ENCODE peak calls at places on chromosomes 2 and 18, in ten cellular contexts. One of them, this sample, is unnamed.
A peak's percentile ranks its signal among the peaks of the same experiment; 100 is the strongest.

GRCh38 chr18:9562584-9562983 is 51.8 kb downstream of the PPP4R1 start:
- DNase-seq in heart left ventricle: no peak
- DNase-seq in naive B cell: no peak
- DNase-seq in stimulated activated CD8-positive, alpha-beta memory T cell treated with anti-CD3 and anti-CD28 coated beads, Interleukin-15, amount 100 ng/mL, for 4 hours: no peak
- DNase-seq in NCI-H460: no peak
- DNase-seq in stimulated activated CD4-positive, alpha-beta T cell treated with anti-CD3 and anti-CD28 coated beads, Interleukin-2, amount 100 ng/mL, for 48 hours: no peak
- DNase-seq in NCI-H2081: no peak
- DNase-seq in GM04503: no peak
- DNase-seq in kidney tubule cell: no peak
- DNase-seq in RWPE1: no peak
- DNase-seq in this sample: no peak

GRCh38 chr2:112940859-112941258 is 29.9 kb downstream of the IL37 start:
- DNase-seq in heart left ventricle: no peak
- DNase-seq in naive B cell: no peak
- DNase-seq in stimulated activated CD8-positive, alpha-beta memory T cell treated with anti-CD3 and anti-CD28 coated beads, Interleukin-15, amount 100 ng/mL, for 4 hours: no peak
- DNase-seq in NCI-H460: no peak
- DNase-seq in stimulated activated CD4-positive, alpha-beta T cell treated with anti-CD3 and anti-CD28 coated beads, Interleukin-2, amount 100 ng/mL, for 48 hours: no peak
- DNase-seq in NCI-H2081: no peak
- DNase-seq in GM04503: no peak
- DNase-seq in kidney tubule cell: no peak
- DNase-seq in RWPE1: no peak
- DNase-seq in this sample: no peak

GRCh38 chr18:42038936-42039335 is 83.9 kb downstream of the PIK3C3 start:
- DNase-seq in heart left ventricle: no peak
- DNase-seq in naive B cell: no peak
- DNase-seq in stimulated activated CD8-positive, alpha-beta memory T cell treated with anti-CD3 and anti-CD28 coated beads, Interleukin-15, amount 100 ng/mL, for 4 hours: no peak
- DNase-seq in NCI-H460: no peak
- DNase-seq in stimulated activated CD4-positive, alpha-beta T cell treated with anti-CD3 and anti-CD28 coated beads, Interleukin-2, amount 100 ng/mL, for 48 hours: no peak
- DNase-seq in NCI-H2081: no peak
- DNase-seq in GM04503: peak; percentile 94
- DNase-seq in kidney tubule cell: peak; percentile 97
- DNase-seq in RWPE1: peak; percentile 0
- DNase-seq in this sample: no peak

GRCh38 chr2:216857131-216857550 is 2.7 kb downstream of the TNP1 start:
- DNase-seq in heart left ventricle: no peak
- DNase-seq in naive B cell: no peak
- DNase-seq in stimulated activated CD8-positive, alpha-beta memory T cell treated with anti-CD3 and anti-CD28 coated beads, Interleukin-15, amount 100 ng/mL, for 4 hours: no peak
- DNase-seq in NCI-H460: no peak
- DNase-seq in stimulated activated CD4-positive, alpha-beta T cell treated with anti-CD3 and anti-CD28 coated beads, Interleukin-2, amount 100 ng/mL, for 48 hours: peak; percentile 12
- DNase-seq in NCI-H2081: no peak
- DNase-seq in GM04503: peak; percentile 9
- DNase-seq in kidney tubule cell: peak; percentile 90
- DNase-seq in RWPE1: no peak
- DNase-seq in this sample: peak; percentile 54

GRCh38 chr2:85772019-85772745 is 18.4 kb downstream of the ATOH8 start:
- DNase-seq in heart left ventricle: peak; percentile 99
- DNase-seq in naive B cell: no peak
- DNase-seq in stimulated activated CD8-positive, alpha-beta memory T cell treated with anti-CD3 and anti-CD28 coated beads, Interleukin-15, amount 100 ng/mL, for 4 hours: no peak
- DNase-seq in NCI-H460: peak; percentile 77
- DNase-seq in stimulated activated CD4-positive, alpha-beta T cell treated with anti-CD3 and anti-CD28 coated beads, Interleukin-2, amount 100 ng/mL, for 48 hours: no peak
- DNase-seq in NCI-H2081: peak; percentile 96
- DNase-seq in GM04503: peak; percentile 99
- DNase-seq in kidney tubule cell: peak; percentile 98
- DNase-seq in RWPE1: peak; percentile 92
- DNase-seq in this sample: peak; percentile 98

GRCh38 chr18:75173125-75173432 is 35.9 kb downstream of the PTGR3 start:
- DNase-seq in heart left ventricle: no peak
- DNase-seq in naive B cell: peak; percentile 29
- DNase-seq in stimulated activated CD8-positive, alpha-beta memory T cell treated with anti-CD3 and anti-CD28 coated beads, Interleukin-15, amount 100 ng/mL, for 4 hours: no peak
- DNase-seq in NCI-H460: no peak
- DNase-seq in stimulated activated CD4-positive, alpha-beta T cell treated with anti-CD3 and anti-CD28 coated beads, Interleukin-2, amount 100 ng/mL, for 48 hours: no peak
- DNase-seq in NCI-H2081: no peak
- DNase-seq in GM04503: no peak
- DNase-seq in kidney tubule cell: peak; percentile 9
- DNase-seq in RWPE1: no peak
- DNase-seq in this sample: peak; percentile 5

GRCh38 chr2:8574196-8575010 is 107.5 kb upstream of the ID2 start:
- DNase-seq in heart left ventricle: no peak
- DNase-seq in naive B cell: no peak
- DNase-seq in stimulated activated CD8-positive, alpha-beta memory T cell treated with anti-CD3 and anti-CD28 coated beads, Interleukin-15, amount 100 ng/mL, for 4 hours: no peak
- DNase-seq in NCI-H460: no peak
- DNase-seq in stimulated activated CD4-positive, alpha-beta T cell treated with anti-CD3 and anti-CD28 coated beads, Interleukin-2, amount 100 ng/mL, for 48 hours: no peak
- DNase-seq in NCI-H2081: no peak
- DNase-seq in GM04503: no peak
- DNase-seq in kidney tubule cell: peak; percentile 73
- DNase-seq in RWPE1: no peak
- DNase-seq in this sample: no peak

GRCh38 chr2:170394988-170395387 is 217.0 kb downstream of the MYO3B start:
- DNase-seq in heart left ventricle: no peak
- DNase-seq in naive B cell: no peak
- DNase-seq in stimulated activated CD8-positive, alpha-beta memory T cell treated with anti-CD3 and anti-CD28 coated beads, Interleukin-15, amount 100 ng/mL, for 4 hours: no peak
- DNase-seq in NCI-H460: no peak
- DNase-seq in stimulated activated CD4-positive, alpha-beta T cell treated with anti-CD3 and anti-CD28 coated beads, Interleukin-2, amount 100 ng/mL, for 48 hours: no peak
- DNase-seq in NCI-H2081: no peak
- DNase-seq in GM04503: no peak
- DNase-seq in kidney tubule cell: no peak
- DNase-seq in RWPE1: peak; percentile 36
- DNase-seq in this sample: peak; percentile 31

GRCh38 chr2:236254021-236254420 is 10.2 kb downstream of the ASB18 start:
- DNase-seq in heart left ventricle: no peak
- DNase-seq in naive B cell: no peak
- DNase-seq in stimulated activated CD8-positive, alpha-beta memory T cell treated with anti-CD3 and anti-CD28 coated beads, Interleukin-15, amount 100 ng/mL, for 4 hours: no peak
- DNase-seq in NCI-H460: no peak
- DNase-seq in stimulated activated CD4-positive, alpha-beta T cell treated with anti-CD3 and anti-CD28 coated beads, Interleukin-2, amount 100 ng/mL, for 48 hours: no peak
- DNase-seq in NCI-H2081: no peak
- DNase-seq in GM04503: no peak
- DNase-seq in kidney tubule cell: no peak
- DNase-seq in RWPE1: no peak
- DNase-seq in this sample: no peak

GRCh38 chr2:179862898-179863458 is 1.6 kb upstream of the ZNF385B start:
- DNase-seq in heart left ventricle: no peak
- DNase-seq in naive B cell: no peak
- DNase-seq in stimulated activated CD8-positive, alpha-beta memory T cell treated with anti-CD3 and anti-CD28 coated beads, Interleukin-15, amount 100 ng/mL, for 4 hours: no peak
- DNase-seq in NCI-H460: no peak
- DNase-seq in stimulated activated CD4-positive, alpha-beta T cell treated with anti-CD3 and anti-CD28 coated beads, Interleukin-2, amount 100 ng/mL, for 48 hours: no peak
- DNase-seq in NCI-H2081: no peak
- DNase-seq in GM04503: no peak
- DNase-seq in kidney tubule cell: no peak
- DNase-seq in RWPE1: no peak
- DNase-seq in this sample: no peak

GRCh38 chr2:18641823-18642222 is 52.5 kb upstream of the NT5C1B start:
- DNase-seq in heart left ventricle: no peak
- DNase-seq in naive B cell: no peak
- DNase-seq in stimulated activated CD8-positive, alpha-beta memory T cell treated with anti-CD3 and anti-CD28 coated beads, Interleukin-15, amount 100 ng/mL, for 4 hours: no peak
- DNase-seq in NCI-H460: no peak
- DNase-seq in stimulated activated CD4-positive, alpha-beta T cell treated with anti-CD3 and anti-CD28 coated beads, Interleukin-2, amount 100 ng/mL, for 48 hours: no peak
- DNase-seq in NCI-H2081: no peak
- DNase-seq in GM04503: no peak
- DNase-seq in kidney tubule cell: no peak
- DNase-seq in RWPE1: no peak
- DNase-seq in this sample: no peak

GRCh38 chr2:84676295-84676694 is 160.0 kb downstream of the DNAH6 start:
- DNase-seq in heart left ventricle: no peak
- DNase-seq in naive B cell: no peak
- DNase-seq in stimulated activated CD8-positive, alpha-beta memory T cell treated with anti-CD3 and anti-CD28 coated beads, Interleukin-15, amount 100 ng/mL, for 4 hours: no peak
- DNase-seq in NCI-H460: no peak
- DNase-seq in stimulated activated CD4-positive, alpha-beta T cell treated with anti-CD3 and anti-CD28 coated beads, Interleukin-2, amount 100 ng/mL, for 48 hours: no peak
- DNase-seq in NCI-H2081: no peak
- DNase-seq in GM04503: peak; percentile 57
- DNase-seq in kidney tubule cell: peak; percentile 40
- DNase-seq in RWPE1: no peak
- DNase-seq in this sample: no peak

GRCh38 chr2:43136862-43137261 is 89.5 kb downstream of the ZFP36L2 start:
- DNase-seq in heart left ventricle: no peak
- DNase-seq in naive B cell: peak; percentile 70
- DNase-seq in stimulated activated CD8-positive, alpha-beta memory T cell treated with anti-CD3 and anti-CD28 coated beads, Interleukin-15, amount 100 ng/mL, for 4 hours: peak; percentile 61
- DNase-seq in NCI-H460: no peak
- DNase-seq in stimulated activated CD4-positive, alpha-beta T cell treated with anti-CD3 and anti-CD28 coated beads, Interleukin-2, amount 100 ng/mL, for 48 hours: peak; percentile 61
- DNase-seq in NCI-H2081: no peak
- DNase-seq in GM04503: no peak
- DNase-seq in kidney tubule cell: no peak
- DNase-seq in RWPE1: no peak
- DNase-seq in this sample: no peak

GRCh38 chr2:137947714-137948336 is 16.4 kb upstream of the HNMT start:
- DNase-seq in heart left ventricle: peak; percentile 74
- DNase-seq in naive B cell: peak; percentile 6
- DNase-seq in stimulated activated CD8-positive, alpha-beta memory T cell treated with anti-CD3 and anti-CD28 coated beads, Interleukin-15, amount 100 ng/mL, for 4 hours: no peak
- DNase-seq in NCI-H460: peak; percentile 73
- DNase-seq in stimulated activated CD4-positive, alpha-beta T cell treated with anti-CD3 and anti-CD28 coated beads, Interleukin-2, amount 100 ng/mL, for 48 hours: peak; percentile 11
- DNase-seq in NCI-H2081: peak; percentile 26
- DNase-seq in GM04503: no peak
- DNase-seq in kidney tubule cell: peak; percentile 70
- DNase-seq in RWPE1: peak; percentile 59
- DNase-seq in this sample: peak; percentile 82

GRCh38 chr18:12840382-12840781 is 43.7 kb downstream of the PTPN2 start:
- DNase-seq in heart left ventricle: no peak
- DNase-seq in naive B cell: no peak
- DNase-seq in stimulated activated CD8-positive, alpha-beta memory T cell treated with anti-CD3 and anti-CD28 coated beads, Interleukin-15, amount 100 ng/mL, for 4 hours: no peak
- DNase-seq in NCI-H460: no peak
- DNase-seq in stimulated activated CD4-positive, alpha-beta T cell treated with anti-CD3 and anti-CD28 coated beads, Interleukin-2, amount 100 ng/mL, for 48 hours: no peak
- DNase-seq in NCI-H2081: no peak
- DNase-seq in GM04503: no peak
- DNase-seq in kidney tubule cell: no peak
- DNase-seq in RWPE1: no peak
- DNase-seq in this sample: no peak

GRCh38 chr18:59848002-59848401 is 51.8 kb upstream of the PMAIP1 start:
- DNase-seq in heart left ventricle: no peak
- DNase-seq in naive B cell: no peak
- DNase-seq in stimulated activated CD8-positive, alpha-beta memory T cell treated with anti-CD3 and anti-CD28 coated beads, Interleukin-15, amount 100 ng/mL, for 4 hours: no peak
- DNase-seq in NCI-H460: no peak
- DNase-seq in stimulated activated CD4-positive, alpha-beta T cell treated with anti-CD3 and anti-CD28 coated beads, Interleukin-2, amount 100 ng/mL, for 48 hours: no peak
- DNase-seq in NCI-H2081: no peak
- DNase-seq in GM04503: no peak
- DNase-seq in kidney tubule cell: no peak
- DNase-seq in RWPE1: no peak
- DNase-seq in this sample: no peak

GRCh38 chr2:237122214-237122666 is 36.6 kb downstream of the COPS8 start:
- DNase-seq in heart left ventricle: peak; percentile 77
- DNase-seq in naive B cell: no peak
- DNase-seq in stimulated activated CD8-positive, alpha-beta memory T cell treated with anti-CD3 and anti-CD28 coated beads, Interleukin-15, amount 100 ng/mL, for 4 hours: no peak
- DNase-seq in NCI-H460: peak; percentile 75
- DNase-seq in stimulated activated CD4-positive, alpha-beta T cell treated with anti-CD3 and anti-CD28 coated beads, Interleukin-2, amount 100 ng/mL, for 48 hours: peak; percentile 59
- DNase-seq in NCI-H2081: no peak
- DNase-seq in GM04503: no peak
- DNase-seq in kidney tubule cell: peak; percentile 72
- DNase-seq in RWPE1: peak; percentile 35
- DNase-seq in this sample: peak; percentile 57

GRCh38 chr2:224909885-224910517 is 132.3 kb downstream of the DOCK10 start:
- DNase-seq in heart left ventricle: no peak
- DNase-seq in naive B cell: no peak
- DNase-seq in stimulated activated CD8-positive, alpha-beta memory T cell treated with anti-CD3 and anti-CD28 coated beads, Interleukin-15, amount 100 ng/mL, for 4 hours: no peak
- DNase-seq in NCI-H460: peak; percentile 82
- DNase-seq in stimulated activated CD4-positive, alpha-beta T cell treated with anti-CD3 and anti-CD28 coated beads, Interleukin-2, amount 100 ng/mL, for 48 hours: no peak
- DNase-seq in NCI-H2081: peak; percentile 53
- DNase-seq in GM04503: peak; percentile 70
- DNase-seq in kidney tubule cell: peak; percentile 88
- DNase-seq in RWPE1: peak; percentile 83
- DNase-seq in this sample: peak; percentile 89

GRCh38 chr2:103435010-103435409 is 673.2 kb downstream of the TMEM182 start:
- DNase-seq in heart left ventricle: no peak
- DNase-seq in naive B cell: no peak
- DNase-seq in stimulated activated CD8-positive, alpha-beta memory T cell treated with anti-CD3 and anti-CD28 coated beads, Interleukin-15, amount 100 ng/mL, for 4 hours: no peak
- DNase-seq in NCI-H460: peak; percentile 54
- DNase-seq in stimulated activated CD4-positive, alpha-beta T cell treated with anti-CD3 and anti-CD28 coated beads, Interleukin-2, amount 100 ng/mL, for 48 hours: no peak
- DNase-seq in NCI-H2081: no peak
- DNase-seq in GM04503: no peak
- DNase-seq in kidney tubule cell: peak; percentile 73
- DNase-seq in RWPE1: peak; percentile 69
- DNase-seq in this sample: no peak

GRCh38 chr18:2534906-2535305 is 36.4 kb downstream of the METTL4 start:
- DNase-seq in heart left ventricle: no peak
- DNase-seq in naive B cell: no peak
- DNase-seq in stimulated activated CD8-positive, alpha-beta memory T cell treated with anti-CD3 and anti-CD28 coated beads, Interleukin-15, amount 100 ng/mL, for 4 hours: no peak
- DNase-seq in NCI-H460: no peak
- DNase-seq in stimulated activated CD4-positive, alpha-beta T cell treated with anti-CD3 and anti-CD28 coated beads, Interleukin-2, amount 100 ng/mL, for 48 hours: no peak
- DNase-seq in NCI-H2081: no peak
- DNase-seq in GM04503: no peak
- DNase-seq in kidney tubule cell: peak; percentile 59
- DNase-seq in RWPE1: no peak
- DNase-seq in this sample: no peak

GRCh38 chr2:48510329-48510728 is 19.6 kb upstream of the STON1 start:
- DNase-seq in heart left ventricle: no peak
- DNase-seq in naive B cell: no peak
- DNase-seq in stimulated activated CD8-positive, alpha-beta memory T cell treated with anti-CD3 and anti-CD28 coated beads, Interleukin-15, amount 100 ng/mL, for 4 hours: no peak
- DNase-seq in NCI-H460: no peak
- DNase-seq in stimulated activated CD4-positive, alpha-beta T cell treated with anti-CD3 and anti-CD28 coated beads, Interleukin-2, amount 100 ng/mL, for 48 hours: no peak
- DNase-seq in NCI-H2081: no peak
- DNase-seq in GM04503: peak; percentile 44
- DNase-seq in kidney tubule cell: no peak
- DNase-seq in RWPE1: peak; percentile 30
- DNase-seq in this sample: no peak

GRCh38 chr2:218406949-218407703 is 7.5 kb downstream of the CTDSP1 start:
- DNase-seq in heart left ventricle: peak; percentile 84
- DNase-seq in naive B cell: no peak
- DNase-seq in stimulated activated CD8-positive, alpha-beta memory T cell treated with anti-CD3 and anti-CD28 coated beads, Interleukin-15, amount 100 ng/mL, for 4 hours: peak; percentile 46
- DNase-seq in NCI-H460: no peak
- DNase-seq in stimulated activated CD4-positive, alpha-beta T cell treated with anti-CD3 and anti-CD28 coated beads, Interleukin-2, amount 100 ng/mL, for 48 hours: peak; percentile 57
- DNase-seq in NCI-H2081: no peak
- DNase-seq in GM04503: peak; percentile 21
- DNase-seq in kidney tubule cell: peak; percentile 34
- DNase-seq in RWPE1: peak; percentile 17
- DNase-seq in this sample: peak; percentile 15

GRCh38 chr2:232592687-232593407 is 40.6 kb upstream of the EFHD1 start:
- DNase-seq in heart left ventricle: no peak
- DNase-seq in naive B cell: no peak
- DNase-seq in stimulated activated CD8-positive, alpha-beta memory T cell treated with anti-CD3 and anti-CD28 coated beads, Interleukin-15, amount 100 ng/mL, for 4 hours: no peak
- DNase-seq in NCI-H460: no peak
- DNase-seq in stimulated activated CD4-positive, alpha-beta T cell treated with anti-CD3 and anti-CD28 coated beads, Interleukin-2, amount 100 ng/mL, for 48 hours: no peak
- DNase-seq in NCI-H2081: no peak
- DNase-seq in GM04503: peak; percentile 87
- DNase-seq in kidney tubule cell: peak; percentile 97
- DNase-seq in RWPE1: peak; percentile 86
- DNase-seq in this sample: no peak

GRCh38 chr2:105239924-105240323 is 1.6 kb upstream of the GPR45 start:
- DNase-seq in heart left ventricle: no peak
- DNase-seq in naive B cell: no peak
- DNase-seq in stimulated activated CD8-positive, alpha-beta memory T cell treated with anti-CD3 and anti-CD28 coated beads, Interleukin-15, amount 100 ng/mL, for 4 hours: no peak
- DNase-seq in NCI-H460: no peak
- DNase-seq in stimulated activated CD4-positive, alpha-beta T cell treated with anti-CD3 and anti-CD28 coated beads, Interleukin-2, amount 100 ng/mL, for 48 hours: no peak
- DNase-seq in NCI-H2081: no peak
- DNase-seq in GM04503: peak; percentile 87
- DNase-seq in kidney tubule cell: peak; percentile 96
- DNase-seq in RWPE1: peak; percentile 10
- DNase-seq in this sample: no peak

GRCh38 chr18:63258749-63259580 is 60.6 kb downstream of the BCL2 start:
- DNase-seq in heart left ventricle: no peak
- DNase-seq in naive B cell: no peak
- DNase-seq in stimulated activated CD8-positive, alpha-beta memory T cell treated with anti-CD3 and anti-CD28 coated beads, Interleukin-15, amount 100 ng/mL, for 4 hours: no peak
- DNase-seq in NCI-H460: no peak
- DNase-seq in stimulated activated CD4-positive, alpha-beta T cell treated with anti-CD3 and anti-CD28 coated beads, Interleukin-2, amount 100 ng/mL, for 48 hours: no peak
- DNase-seq in NCI-H2081: peak; percentile 61
- DNase-seq in GM04503: no peak
- DNase-seq in kidney tubule cell: no peak
- DNase-seq in RWPE1: no peak
- DNase-seq in this sample: no peak

GRCh38 chr2:176109226-176109954 is 2.3 kb downstream of the HOXD11 start:
- DNase-seq in heart left ventricle: no peak
- DNase-seq in naive B cell: no peak
- DNase-seq in stimulated activated CD8-positive, alpha-beta memory T cell treated with anti-CD3 and anti-CD28 coated beads, Interleukin-15, amount 100 ng/mL, for 4 hours: no peak
- DNase-seq in NCI-H460: no peak
- DNase-seq in stimulated activated CD4-positive, alpha-beta T cell treated with anti-CD3 and anti-CD28 coated beads, Interleukin-2, amount 100 ng/mL, for 48 hours: no peak
- DNase-seq in NCI-H2081: no peak
- DNase-seq in GM04503: no peak
- DNase-seq in kidney tubule cell: no peak
- DNase-seq in RWPE1: no peak
- DNase-seq in this sample: no peak

GRCh38 chr2:79040967-79041582 is 15.6 kb downstream of the REG3G start:
- DNase-seq in heart left ventricle: no peak
- DNase-seq in naive B cell: peak; percentile 1
- DNase-seq in stimulated activated CD8-positive, alpha-beta memory T cell treated with anti-CD3 and anti-CD28 coated beads, Interleukin-15, amount 100 ng/mL, for 4 hours: no peak
- DNase-seq in NCI-H460: no peak
- DNase-seq in stimulated activated CD4-positive, alpha-beta T cell treated with anti-CD3 and anti-CD28 coated beads, Interleukin-2, amount 100 ng/mL, for 48 hours: no peak
- DNase-seq in NCI-H2081: peak; percentile 11
- DNase-seq in GM04503: no peak
- DNase-seq in kidney tubule cell: peak; percentile 21
- DNase-seq in RWPE1: peak; percentile 19
- DNase-seq in this sample: peak; percentile 68

GRCh38 chr2:40559175-40559574 is 107.3 kb upstream of the SLC8A1 start:
- DNase-seq in heart left ventricle: no peak
- DNase-seq in naive B cell: no peak
- DNase-seq in stimulated activated CD8-positive, alpha-beta memory T cell treated with anti-CD3 and anti-CD28 coated beads, Interleukin-15, amount 100 ng/mL, for 4 hours: no peak
- DNase-seq in NCI-H460: no peak
- DNase-seq in stimulated activated CD4-positive, alpha-beta T cell treated with anti-CD3 and anti-CD28 coated beads, Interleukin-2, amount 100 ng/mL, for 48 hours: no peak
- DNase-seq in NCI-H2081: no peak
- DNase-seq in GM04503: no peak
- DNase-seq in kidney tubule cell: no peak
- DNase-seq in RWPE1: no peak
- DNase-seq in this sample: no peak

This sample was measured in SK-MEL-5.